ENCODE peak calls at places on chromosome 3, in six cellular contexts. One of them, this sample, is unnamed.

GRCh38 chr3:106208979-106209378 is 340.2 kb upstream of the CBLB start:
- DNase-seq in NCI-H1092 treated with DMSO at 0.1 percent for 48 hours: no peak
- DNase-seq in aorta: no peak
- DNase-seq in T-helper 9 cell: no peak
- DNase-seq in GM18507: no peak
- DNase-seq in astrocyte of the spinal cord: peak; percentile 30
- DNase-seq in this sample: peak; percentile 62

GRCh38 chr3:37183976-37184375 is 9.6 kb upstream of the LRRFIP2 start:
- DNase-seq in aorta: no peak
- DNase-seq in T-helper 9 cell: no peak
- DNase-seq in NCI-H1092 treated with DMSO at 0.1 percent for 48 hours: no peak
- DNase-seq in astrocyte of the spinal cord: peak; percentile 74
- DNase-seq in GM18507: no peak
- DNase-seq in this sample: no peak

GRCh38 chr3:66483006-66483928 is 17.6 kb downstream of the LRIG1 start:
- DNase-seq in GM18507: no peak
- DNase-seq in aorta: peak; percentile 90
- DNase-seq in astrocyte of the spinal cord: peak; percentile 84
- DNase-seq in T-helper 9 cell: peak; percentile 15
- DNase-seq in NCI-H1092 treated with DMSO at 0.1 percent for 48 hours: peak; percentile 52
- DNase-seq in this sample: no peak

GRCh38 chr3:46987485-46988401 is 8.3 kb downstream of the NBEAL2 start:
- DNase-seq in T-helper 9 cell: peak; percentile 87
- DNase-seq in NCI-H1092 treated with DMSO at 0.1 percent for 48 hours: no peak
- DNase-seq in astrocyte of the spinal cord: no peak
- DNase-seq in GM18507: peak; percentile 82
- DNase-seq in aorta: peak; percentile 82
- DNase-seq in this sample: no peak

GRCh38 chr3:181823716-181824115 is 112.0 kb downstream of the SOX2 start:
- DNase-seq in GM18507: no peak
- DNase-seq in T-helper 9 cell: no peak
- DNase-seq in aorta: no peak
- DNase-seq in astrocyte of the spinal cord: no peak
- DNase-seq in NCI-H1092 treated with DMSO at 0.1 percent for 48 hours: no peak
- DNase-seq in this sample: no peak

GRCh38 chr3:16012086-16012485 is 162.4 kb upstream of the GALNT15 start:
- DNase-seq in astrocyte of the spinal cord: peak; percentile 69
- DNase-seq in T-helper 9 cell: no peak
- DNase-seq in aorta: no peak
- DNase-seq in GM18507: no peak
- DNase-seq in NCI-H1092 treated with DMSO at 0.1 percent for 48 hours: no peak
- DNase-seq in this sample: no peak

GRCh38 chr3:75906555-75907112 is 121.3 kb upstream of the ZNF717 start:
- DNase-seq in T-helper 9 cell: no peak
- DNase-seq in GM18507: no peak
- DNase-seq in NCI-H1092 treated with DMSO at 0.1 percent for 48 hours: peak; percentile 43
- DNase-seq in aorta: peak; percentile 37
- DNase-seq in astrocyte of the spinal cord: peak; percentile 68
- DNase-seq in this sample: no peak

GRCh38 chr3:127775398-127776109 is 46.8 kb downstream of the MGLL start:
- DNase-seq in T-helper 9 cell: no peak
- DNase-seq in GM18507: no peak
- DNase-seq in NCI-H1092 treated with DMSO at 0.1 percent for 48 hours: peak; percentile 88
- DNase-seq in astrocyte of the spinal cord: peak; percentile 73
- DNase-seq in aorta: peak; percentile 71
- DNase-seq in this sample: peak; percentile 54

GRCh38 chr3:195873971-195874370 is 34.4 kb downstream of the TNK2 start:
- DNase-seq in T-helper 9 cell: no peak
- DNase-seq in GM18507: no peak
- DNase-seq in astrocyte of the spinal cord: peak; percentile 26
- DNase-seq in NCI-H1092 treated with DMSO at 0.1 percent for 48 hours: no peak
- DNase-seq in aorta: no peak
- DNase-seq in this sample: no peak

GRCh38 chr3:153379516-153379915 is 217.5 kb downstream of the RAP2B start:
- DNase-seq in astrocyte of the spinal cord: peak; percentile 17
- DNase-seq in T-helper 9 cell: no peak
- DNase-seq in GM18507: no peak
- DNase-seq in NCI-H1092 treated with DMSO at 0.1 percent for 48 hours: no peak
- DNase-seq in aorta: no peak
- DNase-seq in this sample: no peak

GRCh38 chr3:40876019-40876418 is 323.3 kb upstream of the CTNNB1 start:
- DNase-seq in NCI-H1092 treated with DMSO at 0.1 percent for 48 hours: no peak
- DNase-seq in GM18507: no peak
- DNase-seq in T-helper 9 cell: no peak
- DNase-seq in astrocyte of the spinal cord: no peak
- DNase-seq in aorta: no peak
- DNase-seq in this sample: no peak

GRCh38 chr3:52361011-52361410 is 44.9 kb downstream of the DNAH1 start:
- DNase-seq in NCI-H1092 treated with DMSO at 0.1 percent for 48 hours: no peak
- DNase-seq in astrocyte of the spinal cord: no peak
- DNase-seq in T-helper 9 cell: no peak
- DNase-seq in aorta: no peak
- DNase-seq in GM18507: no peak
- DNase-seq in this sample: no peak

GRCh38 chr3:31908391-31909097 is 72.5 kb downstream of the OSBPL10 start:
- DNase-seq in NCI-H1092 treated with DMSO at 0.1 percent for 48 hours: peak; percentile 56
- DNase-seq in GM18507: no peak
- DNase-seq in aorta: no peak
- DNase-seq in T-helper 9 cell: no peak
- DNase-seq in astrocyte of the spinal cord: peak; percentile 20
- DNase-seq in this sample: no peak

GRCh38 chr3:186172353-186172752 is 63.5 kb upstream of the ETV5 start:
- DNase-seq in GM18507: no peak
- DNase-seq in T-helper 9 cell: no peak
- DNase-seq in NCI-H1092 treated with DMSO at 0.1 percent for 48 hours: no peak
- DNase-seq in astrocyte of the spinal cord: no peak
- DNase-seq in aorta: no peak
- DNase-seq in this sample: no peak

GRCh38 chr3:115803661-115804060 is 180.4 kb downstream of the GAP43 start:
- DNase-seq in T-helper 9 cell: no peak
- DNase-seq in astrocyte of the spinal cord: no peak
- DNase-seq in aorta: no peak
- DNase-seq in GM18507: no peak
- DNase-seq in NCI-H1092 treated with DMSO at 0.1 percent for 48 hours: no peak
- DNase-seq in this sample: no peak

GRCh38 chr3:122562923-122563716 is 980 bp downstream of the PARP9 start:
- DNase-seq in GM18507: no peak
- DNase-seq in aorta: no peak
- DNase-seq in NCI-H1092 treated with DMSO at 0.1 percent for 48 hours: no peak
- DNase-seq in T-helper 9 cell: no peak
- DNase-seq in astrocyte of the spinal cord: no peak
- DNase-seq in this sample: no peak

GRCh38 chr3:49238274-49239127 is 38.5 kb downstream of the C3orf62 start:
- DNase-seq in NCI-H1092 treated with DMSO at 0.1 percent for 48 hours: no peak
- DNase-seq in T-helper 9 cell: no peak
- DNase-seq in GM18507: no peak
- DNase-seq in astrocyte of the spinal cord: peak; percentile 13
- DNase-seq in aorta: peak; percentile 71
- DNase-seq in this sample: no peak

GRCh38 chr3:112132554-112132953 is 494 bp downstream of the GCSAM start:
- DNase-seq in T-helper 9 cell: no peak
- DNase-seq in astrocyte of the spinal cord: no peak
- DNase-seq in NCI-H1092 treated with DMSO at 0.1 percent for 48 hours: no peak
- DNase-seq in aorta: no peak
- DNase-seq in GM18507: no peak
- DNase-seq in this sample: no peak

GRCh38 chr3:177598110-177598833 is 401.0 kb upstream of the TBL1XR1 start:
- DNase-seq in GM18507: no peak
- DNase-seq in NCI-H1092 treated with DMSO at 0.1 percent for 48 hours: no peak
- DNase-seq in aorta: no peak
- DNase-seq in astrocyte of the spinal cord: peak; percentile 45
- DNase-seq in T-helper 9 cell: no peak
- DNase-seq in this sample: no peak

GRCh38 chr3:12351145-12351544 is 62.3 kb downstream of the PPARG start:
- DNase-seq in NCI-H1092 treated with DMSO at 0.1 percent for 48 hours: no peak
- DNase-seq in T-helper 9 cell: no peak
- DNase-seq in aorta: no peak
- DNase-seq in GM18507: no peak
- DNase-seq in astrocyte of the spinal cord: no peak
- DNase-seq in this sample: no peak

GRCh38 chr3:125003369-125003853 is 52.4 kb downstream of the HEG1 start:
- DNase-seq in aorta: no peak
- DNase-seq in NCI-H1092 treated with DMSO at 0.1 percent for 48 hours: no peak
- DNase-seq in astrocyte of the spinal cord: peak; percentile 72
- DNase-seq in GM18507: no peak
- DNase-seq in T-helper 9 cell: no peak
- DNase-seq in this sample: no peak

GRCh38 chr3:11060500-11061251 is 68.1 kb downstream of the SLC6A1 start:
- DNase-seq in T-helper 9 cell: peak; percentile 26
- DNase-seq in aorta: peak; percentile 80
- DNase-seq in NCI-H1092 treated with DMSO at 0.1 percent for 48 hours: peak; percentile 42
- DNase-seq in GM18507: peak; percentile 46
- DNase-seq in astrocyte of the spinal cord: peak; percentile 63
- DNase-seq in this sample: peak; percentile 29

GRCh38 chr3:181851063-181851462 is 139.3 kb downstream of the SOX2 start:
- DNase-seq in aorta: no peak
- DNase-seq in T-helper 9 cell: no peak
- DNase-seq in NCI-H1092 treated with DMSO at 0.1 percent for 48 hours: no peak
- DNase-seq in GM18507: no peak
- DNase-seq in astrocyte of the spinal cord: no peak
- DNase-seq in this sample: no peak

GRCh38 chr3:102158080-102158756 is 276.6 kb upstream of the ZPLD1 start:
- DNase-seq in GM18507: no peak
- DNase-seq in T-helper 9 cell: no peak
- DNase-seq in astrocyte of the spinal cord: no peak
- DNase-seq in aorta: no peak
- DNase-seq in NCI-H1092 treated with DMSO at 0.1 percent for 48 hours: no peak
- DNase-seq in this sample: no peak

GRCh38 chr3:190130037-190130436 is 9.3 kb upstream of the P3H2 start:
- DNase-seq in T-helper 9 cell: no peak
- DNase-seq in NCI-H1092 treated with DMSO at 0.1 percent for 48 hours: no peak
- DNase-seq in astrocyte of the spinal cord: no peak
- DNase-seq in aorta: no peak
- DNase-seq in GM18507: no peak
- DNase-seq in this sample: no peak

GRCh38 chr3:123870033-123870432 is 14.1 kb downstream of the MYLK start:
- DNase-seq in T-helper 9 cell: no peak
- DNase-seq in aorta: peak; percentile 60
- DNase-seq in NCI-H1092 treated with DMSO at 0.1 percent for 48 hours: no peak
- DNase-seq in astrocyte of the spinal cord: peak; percentile 32
- DNase-seq in GM18507: no peak
- DNase-seq in this sample: no peak

GRCh38 chr3:163708428-163708827 is 1369.9 kb downstream of the SI start:
- DNase-seq in GM18507: no peak
- DNase-seq in NCI-H1092 treated with DMSO at 0.1 percent for 48 hours: no peak
- DNase-seq in T-helper 9 cell: no peak
- DNase-seq in astrocyte of the spinal cord: no peak
- DNase-seq in aorta: no peak
- DNase-seq in this sample: no peak

GRCh38 chr3:33030802-33031201 is 66.1 kb downstream of the GLB1 start:
- DNase-seq in NCI-H1092 treated with DMSO at 0.1 percent for 48 hours: no peak
- DNase-seq in astrocyte of the spinal cord: no peak
- DNase-seq in GM18507: no peak
- DNase-seq in T-helper 9 cell: no peak
- DNase-seq in aorta: no peak
- DNase-seq in this sample: no peak

GRCh38 chr3:127012091-127012490 is 29.2 kb downstream of the PLXNA1 start:
- DNase-seq in astrocyte of the spinal cord: no peak
- DNase-seq in GM18507: no peak
- DNase-seq in NCI-H1092 treated with DMSO at 0.1 percent for 48 hours: no peak
- DNase-seq in T-helper 9 cell: no peak
- DNase-seq in aorta: no peak
- DNase-seq in this sample: no peak

GRCh38 chr3:16207031-16207430 is 32.6 kb downstream of the GALNT15 start:
- DNase-seq in GM18507: no peak
- DNase-seq in T-helper 9 cell: no peak
- DNase-seq in NCI-H1092 treated with DMSO at 0.1 percent for 48 hours: no peak
- DNase-seq in aorta: no peak
- DNase-seq in astrocyte of the spinal cord: no peak
- DNase-seq in this sample: no peak

GRCh38 chr3:151895478-151895877 is 22.0 kb downstream of the SUCNR1 start:
- DNase-seq in aorta: no peak
- DNase-seq in T-helper 9 cell: no peak
- DNase-seq in astrocyte of the spinal cord: no peak
- DNase-seq in GM18507: no peak
- DNase-seq in NCI-H1092 treated with DMSO at 0.1 percent for 48 hours: no peak
- DNase-seq in this sample: no peak

GRCh38 chr3:146156060-146156459 is 4.9 kb downstream of the PLOD2 start:
- DNase-seq in T-helper 9 cell: no peak
- DNase-seq in aorta: no peak
- DNase-seq in GM18507: no peak
- DNase-seq in NCI-H1092 treated with DMSO at 0.1 percent for 48 hours: no peak
- DNase-seq in astrocyte of the spinal cord: no peak
- DNase-seq in this sample: no peak

GRCh38 chr3:34374521-34374920 is 576.1 kb downstream of the PDCD6IP start:
- DNase-seq in NCI-H1092 treated with DMSO at 0.1 percent for 48 hours: no peak
- DNase-seq in aorta: no peak
- DNase-seq in T-helper 9 cell: no peak
- DNase-seq in GM18507: no peak
- DNase-seq in astrocyte of the spinal cord: no peak
- DNase-seq in this sample: no peak

GRCh38 chr3:4060608-4061007 is 242.6 kb upstream of the SETMAR start:
- DNase-seq in NCI-H1092 treated with DMSO at 0.1 percent for 48 hours: no peak
- DNase-seq in astrocyte of the spinal cord: no peak
- DNase-seq in T-helper 9 cell: no peak
- DNase-seq in aorta: no peak
- DNase-seq in GM18507: no peak
- DNase-seq in this sample: no peak